ENCODE peak calls at places on chromosomes 16 and 17, in six cellular contexts. One of them, this sample, is unnamed.

GRCh38 chr16:72857841-72858594 is 189.9 kb downstream of the ZFHX3 start:
- DNase-seq in NCI-H1105 treated with DMSO at 0.1 percent for 48 hours: no peak
- DNase-seq in IMR-90: no peak
- DNase-seq in heart left ventricle: no peak
- DNase-seq in stimulated activated effector memory CD8-positive, alpha-beta T cell treated with anti-CD3 and anti-CD28 coated beads, Interleukin-12 subunit alpha, Interleukin-12 subunit beta, amount 100 ng/mL, for 72 hours: no peak
- DNase-seq in type B pancreatic cell: no peak
- DNase-seq in this sample: no peak

GRCh38 chr16:73036074-73036826 is 11.7 kb downstream of the ZFHX3 start:
- DNase-seq in NCI-H1105 treated with DMSO at 0.1 percent for 48 hours: no peak
- DNase-seq in IMR-90: no peak
- DNase-seq in heart left ventricle: no peak
- DNase-seq in stimulated activated effector memory CD8-positive, alpha-beta T cell treated with anti-CD3 and anti-CD28 coated beads, Interleukin-12 subunit alpha, Interleukin-12 subunit beta, amount 100 ng/mL, for 72 hours: no peak
- DNase-seq in type B pancreatic cell: no peak
- DNase-seq in this sample: no peak

GRCh38 chr17:41058741-41059140 is 1.2 kb downstream of the KRTAP2-3 start:
- DNase-seq in NCI-H1105 treated with DMSO at 0.1 percent for 48 hours: no peak
- DNase-seq in IMR-90: peak
- DNase-seq in heart left ventricle: no peak
- DNase-seq in stimulated activated effector memory CD8-positive, alpha-beta T cell treated with anti-CD3 and anti-CD28 coated beads, Interleukin-12 subunit alpha, Interleukin-12 subunit beta, amount 100 ng/mL, for 72 hours: no peak
- DNase-seq in type B pancreatic cell: no peak
- DNase-seq in this sample: no peak

GRCh38 chr16:228151-228855 is 946 bp downstream of the LUC7L start:
- DNase-seq in NCI-H1105 treated with DMSO at 0.1 percent for 48 hours: no peak
- DNase-seq in IMR-90: peak
- DNase-seq in heart left ventricle: no peak
- DNase-seq in stimulated activated effector memory CD8-positive, alpha-beta T cell treated with anti-CD3 and anti-CD28 coated beads, Interleukin-12 subunit alpha, Interleukin-12 subunit beta, amount 100 ng/mL, for 72 hours: no peak
- DNase-seq in type B pancreatic cell: no peak
- DNase-seq in this sample: no peak

GRCh38 chr17:11495616-11496015 is 102.7 kb upstream of the DNAH9 start:
- DNase-seq in NCI-H1105 treated with DMSO at 0.1 percent for 48 hours: no peak
- DNase-seq in IMR-90: no peak
- DNase-seq in heart left ventricle: no peak
- DNase-seq in stimulated activated effector memory CD8-positive, alpha-beta T cell treated with anti-CD3 and anti-CD28 coated beads, Interleukin-12 subunit alpha, Interleukin-12 subunit beta, amount 100 ng/mL, for 72 hours: no peak
- DNase-seq in type B pancreatic cell: no peak
- DNase-seq in this sample: no peak

GRCh38 chr16:17784073-17784472 is 313.3 kb upstream of the XYLT1 start:
- DNase-seq in NCI-H1105 treated with DMSO at 0.1 percent for 48 hours: no peak
- DNase-seq in IMR-90: peak
- DNase-seq in heart left ventricle: no peak
- DNase-seq in stimulated activated effector memory CD8-positive, alpha-beta T cell treated with anti-CD3 and anti-CD28 coated beads, Interleukin-12 subunit alpha, Interleukin-12 subunit beta, amount 100 ng/mL, for 72 hours: no peak
- DNase-seq in type B pancreatic cell: no peak
- DNase-seq in this sample: no peak

GRCh38 chr17:68461122-68461539 is 3.8 kb upstream of the WIPI1 start:
- DNase-seq in NCI-H1105 treated with DMSO at 0.1 percent for 48 hours: no peak
- DNase-seq in IMR-90: no peak
- DNase-seq in heart left ventricle: no peak
- DNase-seq in stimulated activated effector memory CD8-positive, alpha-beta T cell treated with anti-CD3 and anti-CD28 coated beads, Interleukin-12 subunit alpha, Interleukin-12 subunit beta, amount 100 ng/mL, for 72 hours: no peak
- DNase-seq in type B pancreatic cell: no peak
- DNase-seq in this sample: no peak

GRCh38 chr17:7914771-7915610 is 1.1 kb downstream of the RNF227 start:
- DNase-seq in NCI-H1105 treated with DMSO at 0.1 percent for 48 hours: peak
- DNase-seq in IMR-90: peak
- DNase-seq in heart left ventricle: peak
- DNase-seq in stimulated activated effector memory CD8-positive, alpha-beta T cell treated with anti-CD3 and anti-CD28 coated beads, Interleukin-12 subunit alpha, Interleukin-12 subunit beta, amount 100 ng/mL, for 72 hours: no peak
- DNase-seq in type B pancreatic cell: no peak
- DNase-seq in this sample: peak

GRCh38 chr16:23856345-23856744 is 20.6 kb downstream of the PRKCB start:
- DNase-seq in NCI-H1105 treated with DMSO at 0.1 percent for 48 hours: no peak
- DNase-seq in IMR-90: no peak
- DNase-seq in heart left ventricle: no peak
- DNase-seq in stimulated activated effector memory CD8-positive, alpha-beta T cell treated with anti-CD3 and anti-CD28 coated beads, Interleukin-12 subunit alpha, Interleukin-12 subunit beta, amount 100 ng/mL, for 72 hours: no peak
- DNase-seq in type B pancreatic cell: no peak
- DNase-seq in this sample: no peak

GRCh38 chr17:81383504-81384421 is 11.5 kb upstream of the BAHCC1 start:
- DNase-seq in NCI-H1105 treated with DMSO at 0.1 percent for 48 hours: no peak
- DNase-seq in IMR-90: no peak
- DNase-seq in heart left ventricle: no peak
- DNase-seq in stimulated activated effector memory CD8-positive, alpha-beta T cell treated with anti-CD3 and anti-CD28 coated beads, Interleukin-12 subunit alpha, Interleukin-12 subunit beta, amount 100 ng/mL, for 72 hours: no peak
- DNase-seq in type B pancreatic cell: no peak
- DNase-seq in this sample: no peak

GRCh38 chr16:1054660-1055556 is 17.6 kb upstream of the SSTR5 start:
- DNase-seq in NCI-H1105 treated with DMSO at 0.1 percent for 48 hours: no peak
- DNase-seq in IMR-90: peak
- DNase-seq in heart left ventricle: peak
- DNase-seq in stimulated activated effector memory CD8-positive, alpha-beta T cell treated with anti-CD3 and anti-CD28 coated beads, Interleukin-12 subunit alpha, Interleukin-12 subunit beta, amount 100 ng/mL, for 72 hours: peak
- DNase-seq in type B pancreatic cell: no peak
- DNase-seq in this sample: peak

GRCh38 chr16:2973081-2973480 is 3.9 kb downstream of the PAQR4 start:
- DNase-seq in NCI-H1105 treated with DMSO at 0.1 percent for 48 hours: no peak
- DNase-seq in IMR-90: no peak
- DNase-seq in heart left ventricle: no peak
- DNase-seq in stimulated activated effector memory CD8-positive, alpha-beta T cell treated with anti-CD3 and anti-CD28 coated beads, Interleukin-12 subunit alpha, Interleukin-12 subunit beta, amount 100 ng/mL, for 72 hours: no peak
- DNase-seq in type B pancreatic cell: no peak
- DNase-seq in this sample: no peak

GRCh38 chr16:84013787-84014569 is 28.6 kb downstream of the SLC38A8 start:
- DNase-seq in NCI-H1105 treated with DMSO at 0.1 percent for 48 hours: peak
- DNase-seq in IMR-90: peak
- DNase-seq in heart left ventricle: no peak
- DNase-seq in stimulated activated effector memory CD8-positive, alpha-beta T cell treated with anti-CD3 and anti-CD28 coated beads, Interleukin-12 subunit alpha, Interleukin-12 subunit beta, amount 100 ng/mL, for 72 hours: peak
- DNase-seq in type B pancreatic cell: peak
- DNase-seq in this sample: peak

GRCh38 chr16:11064846-11065245 is 120.5 kb downstream of the CLEC16A start:
- DNase-seq in NCI-H1105 treated with DMSO at 0.1 percent for 48 hours: no peak
- DNase-seq in IMR-90: no peak
- DNase-seq in heart left ventricle: no peak
- DNase-seq in stimulated activated effector memory CD8-positive, alpha-beta T cell treated with anti-CD3 and anti-CD28 coated beads, Interleukin-12 subunit alpha, Interleukin-12 subunit beta, amount 100 ng/mL, for 72 hours: no peak
- DNase-seq in type B pancreatic cell: no peak
- DNase-seq in this sample: no peak

GRCh38 chr17:8408371-8408770 is 10.7 kb upstream of the RNF222 start:
- DNase-seq in NCI-H1105 treated with DMSO at 0.1 percent for 48 hours: no peak
- DNase-seq in IMR-90: no peak
- DNase-seq in heart left ventricle: no peak
- DNase-seq in stimulated activated effector memory CD8-positive, alpha-beta T cell treated with anti-CD3 and anti-CD28 coated beads, Interleukin-12 subunit alpha, Interleukin-12 subunit beta, amount 100 ng/mL, for 72 hours: no peak
- DNase-seq in type B pancreatic cell: no peak
- DNase-seq in this sample: no peak

GRCh38 chr17:43039646-43040045 is 14.6 kb downstream of the RND2 start:
- DNase-seq in NCI-H1105 treated with DMSO at 0.1 percent for 48 hours: no peak
- DNase-seq in IMR-90: no peak
- DNase-seq in heart left ventricle: no peak
- DNase-seq in stimulated activated effector memory CD8-positive, alpha-beta T cell treated with anti-CD3 and anti-CD28 coated beads, Interleukin-12 subunit alpha, Interleukin-12 subunit beta, amount 100 ng/mL, for 72 hours: no peak
- DNase-seq in type B pancreatic cell: no peak
- DNase-seq in this sample: no peak

GRCh38 chr17:57921342-57921741 is 33.9 kb downstream of the CUEDC1 start:
- DNase-seq in NCI-H1105 treated with DMSO at 0.1 percent for 48 hours: no peak
- DNase-seq in IMR-90: peak
- DNase-seq in heart left ventricle: no peak
- DNase-seq in stimulated activated effector memory CD8-positive, alpha-beta T cell treated with anti-CD3 and anti-CD28 coated beads, Interleukin-12 subunit alpha, Interleukin-12 subunit beta, amount 100 ng/mL, for 72 hours: no peak
- DNase-seq in type B pancreatic cell: no peak
- DNase-seq in this sample: peak

GRCh38 chr16:30715777-30716445 is 16.9 kb downstream of the SRCAP start:
- DNase-seq in NCI-H1105 treated with DMSO at 0.1 percent for 48 hours: no peak
- DNase-seq in IMR-90: peak
- DNase-seq in heart left ventricle: no peak
- DNase-seq in stimulated activated effector memory CD8-positive, alpha-beta T cell treated with anti-CD3 and anti-CD28 coated beads, Interleukin-12 subunit alpha, Interleukin-12 subunit beta, amount 100 ng/mL, for 72 hours: peak
- DNase-seq in type B pancreatic cell: no peak
- DNase-seq in this sample: no peak

GRCh38 chr17:65064452-65065019 is 8.0 kb upstream of the GNA13 start:
- DNase-seq in NCI-H1105 treated with DMSO at 0.1 percent for 48 hours: no peak
- DNase-seq in IMR-90: peak
- DNase-seq in heart left ventricle: no peak
- DNase-seq in stimulated activated effector memory CD8-positive, alpha-beta T cell treated with anti-CD3 and anti-CD28 coated beads, Interleukin-12 subunit alpha, Interleukin-12 subunit beta, amount 100 ng/mL, for 72 hours: no peak
- DNase-seq in type B pancreatic cell: no peak
- DNase-seq in this sample: no peak

GRCh38 chr17:75889454-75889853 is 7.3 kb downstream of the TRIM65 start:
- DNase-seq in NCI-H1105 treated with DMSO at 0.1 percent for 48 hours: no peak
- DNase-seq in IMR-90: no peak
- DNase-seq in heart left ventricle: no peak
- DNase-seq in stimulated activated effector memory CD8-positive, alpha-beta T cell treated with anti-CD3 and anti-CD28 coated beads, Interleukin-12 subunit alpha, Interleukin-12 subunit beta, amount 100 ng/mL, for 72 hours: no peak
- DNase-seq in type B pancreatic cell: no peak
- DNase-seq in this sample: no peak

GRCh38 chr16:73735018-73735417 is 561.6 kb upstream of the PSMD7 start:
- DNase-seq in NCI-H1105 treated with DMSO at 0.1 percent for 48 hours: no peak
- DNase-seq in IMR-90: peak
- DNase-seq in heart left ventricle: no peak
- DNase-seq in stimulated activated effector memory CD8-positive, alpha-beta T cell treated with anti-CD3 and anti-CD28 coated beads, Interleukin-12 subunit alpha, Interleukin-12 subunit beta, amount 100 ng/mL, for 72 hours: no peak
- DNase-seq in type B pancreatic cell: no peak
- DNase-seq in this sample: no peak

GRCh38 chr17:65588194-65588808 is 26.9 kb upstream of the AXIN2 start:
- DNase-seq in NCI-H1105 treated with DMSO at 0.1 percent for 48 hours: peak
- DNase-seq in IMR-90: no peak
- DNase-seq in heart left ventricle: peak
- DNase-seq in stimulated activated effector memory CD8-positive, alpha-beta T cell treated with anti-CD3 and anti-CD28 coated beads, Interleukin-12 subunit alpha, Interleukin-12 subunit beta, amount 100 ng/mL, for 72 hours: no peak
- DNase-seq in type B pancreatic cell: no peak
- DNase-seq in this sample: no peak

GRCh38 chr16:27444015-27444414 is 42.0 kb downstream of the IL21R start:
- DNase-seq in NCI-H1105 treated with DMSO at 0.1 percent for 48 hours: no peak
- DNase-seq in IMR-90: peak
- DNase-seq in heart left ventricle: no peak
- DNase-seq in stimulated activated effector memory CD8-positive, alpha-beta T cell treated with anti-CD3 and anti-CD28 coated beads, Interleukin-12 subunit alpha, Interleukin-12 subunit beta, amount 100 ng/mL, for 72 hours: no peak
- DNase-seq in type B pancreatic cell: no peak
- DNase-seq in this sample: no peak

GRCh38 chr17:76673729-76674128 is 30.2 kb upstream of the ST6GALNAC1 start:
- DNase-seq in NCI-H1105 treated with DMSO at 0.1 percent for 48 hours: no peak
- DNase-seq in IMR-90: no peak
- DNase-seq in heart left ventricle: no peak
- DNase-seq in stimulated activated effector memory CD8-positive, alpha-beta T cell treated with anti-CD3 and anti-CD28 coated beads, Interleukin-12 subunit alpha, Interleukin-12 subunit beta, amount 100 ng/mL, for 72 hours: no peak
- DNase-seq in type B pancreatic cell: no peak
- DNase-seq in this sample: no peak

GRCh38 chr17:76585048-76585648 is 512 bp downstream of the ST6GALNAC2 start:
- DNase-seq in NCI-H1105 treated with DMSO at 0.1 percent for 48 hours: no peak
- DNase-seq in IMR-90: no peak
- DNase-seq in heart left ventricle: no peak
- DNase-seq in stimulated activated effector memory CD8-positive, alpha-beta T cell treated with anti-CD3 and anti-CD28 coated beads, Interleukin-12 subunit alpha, Interleukin-12 subunit beta, amount 100 ng/mL, for 72 hours: peak
- DNase-seq in type B pancreatic cell: no peak
- DNase-seq in this sample: no peak

GRCh38 chr17:382644-383533 is 30.3 kb upstream of the RPH3AL start:
- DNase-seq in NCI-H1105 treated with DMSO at 0.1 percent for 48 hours: no peak
- DNase-seq in IMR-90: peak
- DNase-seq in heart left ventricle: peak
- DNase-seq in stimulated activated effector memory CD8-positive, alpha-beta T cell treated with anti-CD3 and anti-CD28 coated beads, Interleukin-12 subunit alpha, Interleukin-12 subunit beta, amount 100 ng/mL, for 72 hours: no peak
- DNase-seq in type B pancreatic cell: no peak
- DNase-seq in this sample: peak

GRCh38 chr16:81595676-81596292 is 151.2 kb downstream of the CMIP start:
- DNase-seq in NCI-H1105 treated with DMSO at 0.1 percent for 48 hours: no peak
- DNase-seq in IMR-90: no peak
- DNase-seq in heart left ventricle: no peak
- DNase-seq in stimulated activated effector memory CD8-positive, alpha-beta T cell treated with anti-CD3 and anti-CD28 coated beads, Interleukin-12 subunit alpha, Interleukin-12 subunit beta, amount 100 ng/mL, for 72 hours: no peak
- DNase-seq in type B pancreatic cell: no peak
- DNase-seq in this sample: no peak

GRCh38 chr16:54931757-54932660 is 1.3 kb downstream of the IRX5 start:
- DNase-seq in NCI-H1105 treated with DMSO at 0.1 percent for 48 hours: peak
- DNase-seq in IMR-90: no peak
- DNase-seq in heart left ventricle: no peak
- DNase-seq in stimulated activated effector memory CD8-positive, alpha-beta T cell treated with anti-CD3 and anti-CD28 coated beads, Interleukin-12 subunit alpha, Interleukin-12 subunit beta, amount 100 ng/mL, for 72 hours: no peak
- DNase-seq in type B pancreatic cell: no peak
- DNase-seq in this sample: no peak

GRCh38 chr17:2138768-2139167 is 83.9 kb downstream of the HIC1 start:
- DNase-seq in NCI-H1105 treated with DMSO at 0.1 percent for 48 hours: peak
- DNase-seq in IMR-90: no peak
- DNase-seq in heart left ventricle: no peak
- DNase-seq in stimulated activated effector memory CD8-positive, alpha-beta T cell treated with anti-CD3 and anti-CD28 coated beads, Interleukin-12 subunit alpha, Interleukin-12 subunit beta, amount 100 ng/mL, for 72 hours: no peak
- DNase-seq in type B pancreatic cell: no peak
- DNase-seq in this sample: no peak

GRCh38 chr16:88339926-88340754 is 42.6 kb upstream of the ZNF469 start:
- DNase-seq in NCI-H1105 treated with DMSO at 0.1 percent for 48 hours: peak
- DNase-seq in IMR-90: no peak
- DNase-seq in heart left ventricle: no peak
- DNase-seq in stimulated activated effector memory CD8-positive, alpha-beta T cell treated with anti-CD3 and anti-CD28 coated beads, Interleukin-12 subunit alpha, Interleukin-12 subunit beta, amount 100 ng/mL, for 72 hours: no peak
- DNase-seq in type B pancreatic cell: no peak
- DNase-seq in this sample: no peak

GRCh38 chr17:46125831-46126230 is 67.4 kb downstream of the KANSL1 start:
- DNase-seq in NCI-H1105 treated with DMSO at 0.1 percent for 48 hours: no peak
- DNase-seq in IMR-90: peak
- DNase-seq in heart left ventricle: no peak
- DNase-seq in stimulated activated effector memory CD8-positive, alpha-beta T cell treated with anti-CD3 and anti-CD28 coated beads, Interleukin-12 subunit alpha, Interleukin-12 subunit beta, amount 100 ng/mL, for 72 hours: no peak
- DNase-seq in type B pancreatic cell: no peak
- DNase-seq in this sample: no peak

GRCh38 chr17:56824503-56824902 is 9.2 kb downstream of the C17orf67 start:
- DNase-seq in NCI-H1105 treated with DMSO at 0.1 percent for 48 hours: no peak
- DNase-seq in IMR-90: no peak
- DNase-seq in heart left ventricle: no peak
- DNase-seq in stimulated activated effector memory CD8-positive, alpha-beta T cell treated with anti-CD3 and anti-CD28 coated beads, Interleukin-12 subunit alpha, Interleukin-12 subunit beta, amount 100 ng/mL, for 72 hours: no peak
- DNase-seq in type B pancreatic cell: no peak
- DNase-seq in this sample: no peak

GRCh38 chr16:11583889-11584565 is 2.7 kb downstream of the LITAF start:
- DNase-seq in NCI-H1105 treated with DMSO at 0.1 percent for 48 hours: no peak
- DNase-seq in IMR-90: no peak
- DNase-seq in heart left ventricle: no peak
- DNase-seq in stimulated activated effector memory CD8-positive, alpha-beta T cell treated with anti-CD3 and anti-CD28 coated beads, Interleukin-12 subunit alpha, Interleukin-12 subunit beta, amount 100 ng/mL, for 72 hours: no peak
- DNase-seq in type B pancreatic cell: no peak
- DNase-seq in this sample: no peak